ENCODE peak calls at places on chromosomes 6 and 20, in nine cellular contexts. A is colonic mucosa, V is DND-41, G is neural progenitor cell, C is astrocyte, I is endodermal cell, Z is mesendoderm, F is IMR-90, H is mammary epithelial cell. B is an unnamed sample.

GRCh38 chr20:50373674-50374286 is 136.4 kb upstream of the PTPN1 start:
- DNase-seq in A (no peak), I (no peak), F (no peak), G (no peak), C (peak; percentile 9), H (peak; percentile 59), V (no peak), Z (peak; percentile 14), B (no peak)

GRCh38 chr20:45300961-45301360 is 5.7 kb upstream of the RBPJL start:
- DNase-seq in C (no peak), F (peak; percentile 19), V (peak; percentile 62), G (peak; percentile 68), H (peak; percentile 13), A (no peak), I (peak; percentile 96), Z (peak; percentile 95), B (no peak)

GRCh38 chr6:44446626-44447297 is 59.3 kb downstream of the CDC5L start:
- DNase-seq in H (peak; percentile 83), V (no peak), Z (no peak), F (peak; percentile 93), G (no peak), A (no peak), C (peak; percentile 93), I (no peak), B (no peak)

GRCh38 chr20:12237772-12238171 is 320.1 kb downstream of the BTBD3 start:
- DNase-seq in F (no peak), I (no peak), V (no peak), A (peak; percentile 18), C (no peak), Z (no peak), G (no peak), H (peak; percentile 1), B (no peak)

GRCh38 chr6:63813531-63813930 is 177.9 kb downstream of the PHF3 start:
- DNase-seq in I (no peak), C (no peak), G (peak; percentile 9), A (no peak), H (no peak), F (no peak), Z (no peak), V (no peak), B (no peak)

GRCh38 chr6:116396451-116396850 is 25.7 kb downstream of the DSE start:
- DNase-seq in G (no peak), C (peak; percentile 56), Z (no peak), V (no peak), I (no peak), H (no peak), A (no peak), F (no peak), B (no peak)

GRCh38 chr20:11379257-11380011 is 538.3 kb upstream of the BTBD3 start:
- DNase-seq in F (no peak), G (peak; percentile 87), V (no peak), I (peak; percentile 93), H (no peak), Z (peak; percentile 95), C (no peak), A (no peak), B (peak; percentile 63)

GRCh38 chr6:17476506-17476905 is 83.1 kb downstream of the CAP2 start:
- DNase-seq in Z (no peak), F (no peak), C (no peak), A (no peak), I (no peak), H (no peak), G (peak; percentile 69), V (no peak), B (no peak)

GRCh38 chr6:93124226-93124625 is 295.1 kb downstream of the EPHA7 start:
- DNase-seq in V (no peak), A (no peak), F (no peak), H (no peak), G (no peak), Z (no peak), C (no peak), I (no peak), B (no peak)

GRCh38 chr6:138953451-138953850 is 34.6 kb downstream of the REPS1 start:
- DNase-seq in G (no peak), I (no peak), A (no peak), C (peak; percentile 46), H (peak; percentile 66), F (peak; percentile 22), V (no peak), Z (no peak), B (no peak)

GRCh38 chr6:142400495-142400894 is 98.7 kb downstream of the ADGRG6 start:
- DNase-seq in F (peak; percentile 79), G (no peak), V (no peak), I (peak; percentile 51), H (no peak), A (no peak), C (peak; percentile 72), Z (peak; percentile 66), B (no peak)

GRCh38 chr6:160077526-160077925 is 44.1 kb upstream of the SLC22A1 start:
- DNase-seq in F (peak; percentile 71), H (no peak), I (no peak), C (peak; percentile 38), V (no peak), G (no peak), Z (no peak), A (no peak), B (no peak)
- H3K36me3 ChIP-seq in F (peaks cover 52% of the 10 kb centered on the region), H (peaks cover 27% of the 10 kb centered on the region), I (peaks cover 88% of the 10 kb centered on the region), C (peaks cover 18% of the 10 kb centered on the region), V (peaks cover 96% of the 10 kb centered on the region), G (peaks cover 4% of the 10 kb centered on the region), Z (peaks cover 26% of the 10 kb centered on the region), A (peaks cover 35% of the 10 kb centered on the region), B (peaks cover 70% of the 10 kb centered on the region)

GRCh38 chr20:47768016-47768953 is 17.0 kb downstream of the SULF2 start:
- DNase-seq in F (no peak), A (peak; percentile 70), V (no peak), G (no peak), H (no peak), Z (no peak), C (peak; percentile 33), I (no peak), B (peak; percentile 80)

GRCh38 chr20:47761478-47762047 is 23.7 kb downstream of the SULF2 start:
- DNase-seq in H (no peak), F (no peak), Z (peak; percentile 86), A (no peak), I (peak; percentile 81), G (peak; percentile 72), C (no peak), V (no peak), B (no peak)

GRCh38 chr20:47762699-47763098 is 22.6 kb downstream of the SULF2 start:
- DNase-seq in V (no peak), H (no peak), A (no peak), Z (no peak), G (no peak), C (peak; percentile 62), F (no peak), I (no peak), B (no peak)

GRCh38 chr20:47764154-47764734 is 21.0 kb downstream of the SULF2 start:
- DNase-seq in I (no peak), A (no peak), G (no peak), F (no peak), V (no peak), C (no peak), Z (peak; percentile 64), H (no peak), B (no peak)

DNA sequence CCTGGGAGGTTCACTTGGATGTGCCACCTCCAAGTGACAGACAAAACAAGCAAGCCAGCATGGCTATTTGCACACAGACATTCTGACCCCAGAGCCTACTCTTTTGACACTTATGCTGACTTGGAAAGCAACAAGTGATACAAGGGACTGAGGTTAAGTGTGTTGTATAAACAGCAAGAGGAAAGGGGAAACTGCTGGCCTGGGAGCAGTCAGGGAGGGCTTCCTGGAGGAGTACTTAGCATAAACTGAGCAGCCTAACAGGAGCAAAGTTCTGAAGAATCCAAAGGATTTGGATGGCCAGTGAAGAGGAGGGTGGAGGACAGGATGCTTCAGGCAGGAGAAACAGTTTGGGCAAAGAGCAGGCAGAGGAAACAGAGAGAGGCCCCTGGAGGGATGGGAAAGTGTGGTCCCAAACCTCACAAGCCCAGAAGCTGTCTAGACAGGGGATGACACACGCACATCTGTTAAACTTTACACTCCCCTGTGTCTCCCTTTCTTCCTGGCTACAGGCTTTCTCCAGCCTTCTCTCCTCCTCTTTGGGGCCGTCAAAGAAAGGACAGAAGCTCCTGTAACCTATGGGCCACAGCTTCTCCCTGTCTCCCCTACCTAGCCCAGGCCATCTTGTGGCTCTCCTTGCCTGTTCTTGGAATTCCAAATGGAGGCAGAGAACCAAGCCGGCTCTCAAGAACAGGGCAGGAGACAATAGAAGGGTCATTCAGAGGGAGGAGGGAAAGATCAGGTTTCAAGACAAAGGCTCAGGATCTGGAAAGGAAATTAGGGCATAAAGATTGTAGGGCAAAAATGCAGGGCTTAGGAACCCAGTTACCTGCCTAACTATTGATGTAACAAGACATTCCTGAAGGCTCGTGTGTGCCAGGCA is 19.3 kb downstream of the SULF2 start:
- DNase-seq in C (peak; percentile 63), V (no peak), A (no peak), I (peak; percentile 68), G (peak; percentile 82), Z (peak; percentile 82), H (no peak), F (no peak), B (no peak)
- H3K4me3 ChIP-seq in C (no peak overlapping the region), V (no peak overlapping the region), A (no peak overlapping the region), I (no peak overlapping the region), G (no peak overlapping the region), Z (no peak overlapping the region), H (no peak overlapping the region), F (no peak overlapping the region), B (no peak overlapping the region)

GRCh38 chr20:48783533-48784272 is 44.1 kb downstream of the PREX1 start:
- DNase-seq in H (no peak), G (no peak), Z (no peak), A (no peak), I (no peak), C (no peak), V (no peak), F (peak; percentile 22), B (no peak)
- H3K9ac ChIP-seq in H (no peak overlapping the region), G (no peak overlapping the region), Z (no peak overlapping the region), A (no peak overlapping the region), I (no peak overlapping the region), C (peak overlapping the region; percentile 16), V (no peak overlapping the region), F (no peak overlapping the region), B (no peak overlapping the region)

GRCh38 chr6:24840187-24840586 is 41.5 kb upstream of the ARMH2 start:
- DNase-seq in G (no peak), V (no peak), I (no peak), F (no peak), C (no peak), A (no peak), Z (no peak), H (no peak), B (no peak)
- H3K36me3 ChIP-seq in G (no peaks in the 10 kb centered on the region), V (peaks cover 32% of the 10 kb centered on the region), I (no peaks in the 10 kb centered on the region), F (peaks cover 14% of the 10 kb centered on the region), C (no peaks in the 10 kb centered on the region), A (no peaks in the 10 kb centered on the region), Z (no peaks in the 10 kb centered on the region), H (no peaks in the 10 kb centered on the region), B (no peaks in the 10 kb centered on the region)

DNA sequence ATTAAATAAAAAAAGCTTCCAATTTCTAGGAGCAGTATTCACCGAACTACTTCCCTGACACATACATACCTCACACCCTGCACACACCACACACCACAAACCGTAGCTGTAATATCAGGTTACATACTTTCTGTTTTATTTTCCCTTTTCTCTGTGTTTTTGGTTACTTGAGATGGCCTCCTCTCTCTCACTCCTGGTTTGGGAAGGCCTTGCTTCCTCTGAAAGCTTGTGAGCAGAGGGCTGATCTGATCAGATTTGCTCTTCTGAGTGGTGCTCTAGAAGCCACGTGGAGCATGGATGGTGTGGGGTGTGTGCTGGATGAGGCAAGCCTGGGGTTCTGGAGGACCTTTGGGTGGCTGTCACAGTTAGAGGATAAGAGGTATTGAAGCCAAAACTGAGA is 20.9 kb downstream of the UTRN start:
- DNase-seq in A (no peak), Z (no peak), F (peak; percentile 79), V (no peak), C (peak; percentile 75), I (no peak), H (no peak), G (no peak), B (no peak)
- H3K4me3 ChIP-seq in A (no peak overlapping the region), Z (no peak overlapping the region), F (no peak overlapping the region), V (no peak overlapping the region), C (no peak overlapping the region), I (no peak overlapping the region), H (no peak overlapping the region), G (no peak overlapping the region), B (no peak overlapping the region)

B was measured in kidney.